ENCODE peak calls at places on chromosomes 7 and 10, in seven cellular contexts. One of them, this sample, is unnamed.

GRCh38 chr10:65891073-65891981 is 1034.5 kb upstream of the LRRTM3 start:
- DNase-seq in Panc1: no peak
- DNase-seq in HCT116: no peak
- DNase-seq in H1: no peak
- DNase-seq in HepG2: no peak
- DNase-seq in K562: no peak
- DNase-seq in GM12878: peak
- DNase-seq in this sample: no peak

GRCh38 chr10:21464134-21464533 is 61.3 kb downstream of the SKIDA1 start:
- DNase-seq in Panc1: no peak
- DNase-seq in HCT116: no peak
- DNase-seq in H1: no peak
- DNase-seq in HepG2: no peak
- DNase-seq in K562: no peak
- DNase-seq in GM12878: no peak
- DNase-seq in this sample: no peak

GRCh38 chr7:3431306-3431705 is 130.3 kb downstream of the SDK1 start:
- DNase-seq in Panc1: no peak
- DNase-seq in HCT116: no peak
- DNase-seq in H1: no peak
- DNase-seq in HepG2: no peak
- DNase-seq in K562: no peak
- DNase-seq in GM12878: no peak
- DNase-seq in this sample: no peak

GRCh38 chr10:118017850-118018249 is 28.9 kb downstream of the RAB11FIP2 start:
- DNase-seq in Panc1: no peak
- DNase-seq in HCT116: no peak
- DNase-seq in H1: no peak
- DNase-seq in HepG2: no peak
- DNase-seq in K562: no peak
- DNase-seq in GM12878: no peak
- DNase-seq in this sample: no peak

GRCh38 chr7:28272461-28272877 is 91.9 kb upstream of the JAZF1 start:
- DNase-seq in Panc1: no peak
- DNase-seq in HCT116: peak
- DNase-seq in H1: peak
- DNase-seq in HepG2: no peak
- DNase-seq in K562: peak
- DNase-seq in GM12878: no peak
- DNase-seq in this sample: peak

GRCh38 chr10:61119573-61119972 is 175.6 kb upstream of the RHOBTB1 start:
- DNase-seq in Panc1: no peak
- DNase-seq in HCT116: no peak
- DNase-seq in H1: no peak
- DNase-seq in HepG2: no peak
- DNase-seq in K562: no peak
- DNase-seq in GM12878: no peak
- DNase-seq in this sample: no peak

GRCh38 chr7:4244635-4245034 is 437.5 kb upstream of the FOXK1 start:
- DNase-seq in Panc1: no peak
- DNase-seq in HCT116: no peak
- DNase-seq in H1: no peak
- DNase-seq in HepG2: no peak
- DNase-seq in K562: no peak
- DNase-seq in GM12878: no peak
- DNase-seq in this sample: no peak

GRCh38 chr7:37440738-37441404 is 7.8 kb downstream of the ELMO1 start:
- DNase-seq in Panc1: no peak
- DNase-seq in HCT116: no peak
- DNase-seq in H1: no peak
- DNase-seq in HepG2: no peak
- DNase-seq in K562: no peak
- DNase-seq in GM12878: no peak
- DNase-seq in this sample: peak

GRCh38 chr10:18473424-18474110 is 177.8 kb downstream of the NSUN6 start:
- DNase-seq in Panc1: no peak
- DNase-seq in HCT116: no peak
- DNase-seq in H1: no peak
- DNase-seq in HepG2: no peak
- DNase-seq in K562: no peak
- DNase-seq in GM12878: no peak
- DNase-seq in this sample: no peak

GRCh38 chr7:37083311-37084096 is 359.2 kb upstream of the AOAH start:
- DNase-seq in Panc1: no peak
- DNase-seq in HCT116: no peak
- DNase-seq in H1: no peak
- DNase-seq in HepG2: no peak
- DNase-seq in K562: no peak
- DNase-seq in GM12878: no peak
- DNase-seq in this sample: no peak

GRCh38 chr10:129417164-129417563 is 49.9 kb upstream of the MGMT start:
- DNase-seq in Panc1: no peak
- DNase-seq in HCT116: no peak
- DNase-seq in H1: no peak
- DNase-seq in HepG2: peak
- DNase-seq in K562: no peak
- DNase-seq in GM12878: no peak
- DNase-seq in this sample: no peak

GRCh38 chr7:11620822-11621395 is 211.1 kb downstream of the THSD7A start:
- DNase-seq in Panc1: no peak
- DNase-seq in HCT116: no peak
- DNase-seq in H1: no peak
- DNase-seq in HepG2: no peak
- DNase-seq in K562: no peak
- DNase-seq in GM12878: no peak
- DNase-seq in this sample: no peak

GRCh38 chr10:70277396-70278030 is 6.3 kb downstream of the NPFFR1 start:
- DNase-seq in Panc1: no peak
- DNase-seq in HCT116: no peak
- DNase-seq in H1: no peak
- DNase-seq in HepG2: no peak
- DNase-seq in K562: no peak
- DNase-seq in GM12878: no peak
- DNase-seq in this sample: no peak

GRCh38 chr10:43231523-43232078 is 35.3 kb downstream of the RASGEF1A start:
- DNase-seq in Panc1: no peak
- DNase-seq in HCT116: no peak
- DNase-seq in H1: no peak
- DNase-seq in HepG2: no peak
- DNase-seq in K562: no peak
- DNase-seq in GM12878: no peak
- DNase-seq in this sample: no peak

GRCh38 chr10:84428711-84429110 is 100.3 kb downstream of the CCSER2 start:
- DNase-seq in Panc1: no peak
- DNase-seq in HCT116: no peak
- DNase-seq in H1: no peak
- DNase-seq in HepG2: no peak
- DNase-seq in K562: no peak
- DNase-seq in GM12878: no peak
- DNase-seq in this sample: no peak

GRCh38 chr10:72087969-72088878 is at the start of gene SPOCK2:
- DNase-seq in Panc1: no peak
- DNase-seq in HCT116: no peak
- DNase-seq in H1: no peak
- DNase-seq in HepG2: no peak
- DNase-seq in K562: no peak
- DNase-seq in GM12878: no peak
- DNase-seq in this sample: peak

GRCh38 chr7:138945806-138946205 is 35.4 kb downstream of the KIAA1549 start:
- DNase-seq in Panc1: no peak
- DNase-seq in HCT116: no peak
- DNase-seq in H1: no peak
- DNase-seq in HepG2: no peak
- DNase-seq in K562: no peak
- DNase-seq in GM12878: no peak
- DNase-seq in this sample: no peak

GRCh38 chr10:121595806-121596667 is 2.2 kb downstream of the FGFR2 start:
- DNase-seq in Panc1: no peak
- DNase-seq in HCT116: no peak
- DNase-seq in H1: no peak
- DNase-seq in HepG2: no peak
- DNase-seq in K562: no peak
- DNase-seq in GM12878: no peak
- DNase-seq in this sample: no peak

GRCh38 chr10:113362645-113363091 is 190.2 kb upstream of the HABP2 start:
- DNase-seq in Panc1: no peak
- DNase-seq in HCT116: no peak
- DNase-seq in H1: no peak
- DNase-seq in HepG2: no peak
- DNase-seq in K562: no peak
- DNase-seq in GM12878: no peak
- DNase-seq in this sample: no peak

GRCh38 chr7:68235937-68236336 is 1239.3 kb downstream of the TYW1 start:
- DNase-seq in Panc1: no peak
- DNase-seq in HCT116: no peak
- DNase-seq in H1: no peak
- DNase-seq in HepG2: no peak
- DNase-seq in K562: no peak
- DNase-seq in GM12878: no peak
- DNase-seq in this sample: no peak

GRCh38 chr10:69437321-69438259 is 13.7 kb upstream of the TSPAN15 start:
- DNase-seq in Panc1: no peak
- DNase-seq in HCT116: no peak
- DNase-seq in H1: no peak
- DNase-seq in HepG2: no peak
- DNase-seq in K562: no peak
- DNase-seq in GM12878: no peak
- DNase-seq in this sample: no peak

GRCh38 chr7:24290004-24290641 is 6.1 kb downstream of the NPY start:
- DNase-seq in Panc1: peak
- DNase-seq in HCT116: peak
- DNase-seq in H1: no peak
- DNase-seq in HepG2: peak
- DNase-seq in K562: peak
- DNase-seq in GM12878: peak
- DNase-seq in this sample: peak

GRCh38 chr7:125877251-125877650 is 947.6 kb upstream of the POT1 start:
- DNase-seq in Panc1: no peak
- DNase-seq in HCT116: no peak
- DNase-seq in H1: no peak
- DNase-seq in HepG2: no peak
- DNase-seq in K562: no peak
- DNase-seq in GM12878: no peak
- DNase-seq in this sample: no peak

GRCh38 chr10:118926441-118926840 is 103.1 kb upstream of the NANOS1 start:
- DNase-seq in Panc1: no peak
- DNase-seq in HCT116: no peak
- DNase-seq in H1: no peak
- DNase-seq in HepG2: no peak
- DNase-seq in K562: no peak
- DNase-seq in GM12878: no peak
- DNase-seq in this sample: no peak

GRCh38 chr10:45442251-45442650 is 68.2 kb downstream of the ALOX5 start:
- DNase-seq in Panc1: no peak
- DNase-seq in HCT116: no peak
- DNase-seq in H1: no peak
- DNase-seq in HepG2: no peak
- DNase-seq in K562: no peak
- DNase-seq in GM12878: no peak
- DNase-seq in this sample: no peak

GRCh38 chr10:24925799-24926198 is 26.6 kb downstream of the PRTFDC1 start:
- DNase-seq in Panc1: no peak
- DNase-seq in HCT116: no peak
- DNase-seq in H1: no peak
- DNase-seq in HepG2: no peak
- DNase-seq in K562: no peak
- DNase-seq in GM12878: no peak
- DNase-seq in this sample: no peak

GRCh38 chr7:103937680-103938079 is 51.8 kb downstream of the RELN start:
- DNase-seq in Panc1: no peak
- DNase-seq in HCT116: no peak
- DNase-seq in H1: no peak
- DNase-seq in HepG2: no peak
- DNase-seq in K562: no peak
- DNase-seq in GM12878: no peak
- DNase-seq in this sample: no peak
- TF ChIP-seq SIN3A in Panc1: no peak
- TF ChIP-seq SIN3A in HCT116: no peak
- TF ChIP-seq SIN3A in H1: no peak
- TF ChIP-seq SIN3A in HepG2: no peak
- TF ChIP-seq SIN3A in K562: no peak
- TF ChIP-seq SIN3A in GM12878: no peak
- TF ChIP-seq SIN3A in this sample: no peak

GRCh38 chr7:30598121-30598876 is 3.6 kb downstream of the GARS1 start:
- DNase-seq in Panc1: no peak
- DNase-seq in HCT116: no peak
- DNase-seq in H1: no peak
- DNase-seq in HepG2: no peak
- DNase-seq in K562: no peak
- DNase-seq in GM12878: no peak
- DNase-seq in this sample: no peak
- TF ChIP-seq SIN3A in Panc1: no peak
- TF ChIP-seq SIN3A in HCT116: no peak
- TF ChIP-seq SIN3A in H1: no peak
- TF ChIP-seq SIN3A in HepG2: no peak
- TF ChIP-seq SIN3A in K562: no peak
- TF ChIP-seq SIN3A in GM12878: no peak
- TF ChIP-seq SIN3A in this sample: no peak

DNA sequence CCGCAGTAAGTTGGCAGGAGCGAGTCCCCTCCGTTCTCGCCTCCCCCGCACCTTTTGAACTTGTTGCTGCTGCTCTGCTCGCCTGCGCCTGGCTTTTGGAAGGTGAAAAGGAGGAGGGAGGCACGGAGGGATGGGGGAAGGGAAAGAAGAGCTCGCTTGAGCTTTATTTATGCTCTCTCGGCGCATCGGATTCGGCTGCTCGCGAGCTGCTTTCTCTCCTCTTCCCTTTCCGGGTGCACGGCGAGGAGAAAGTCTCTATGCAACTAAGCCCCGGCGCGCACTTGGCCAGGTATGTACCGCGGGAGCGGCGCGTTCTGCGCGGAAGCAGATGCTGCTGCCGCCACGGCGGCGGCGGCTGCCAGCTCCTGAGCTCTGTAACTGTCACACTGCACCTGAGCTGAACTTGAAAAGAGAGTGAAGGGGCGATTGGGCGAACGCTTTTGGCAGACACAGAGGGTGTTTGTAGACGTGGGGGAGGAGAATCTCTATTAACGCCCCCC is 551 bp downstream of the KCND2 start:
- DNase-seq in Panc1: no peak
- DNase-seq in HCT116: no peak
- DNase-seq in H1: no peak
- DNase-seq in HepG2: peak
- DNase-seq in K562: no peak
- DNase-seq in GM12878: peak
- DNase-seq in this sample: peak
- TF ChIP-seq SIN3A in Panc1: no peak
- TF ChIP-seq SIN3A in HCT116: no peak
- TF ChIP-seq SIN3A in H1: peak
- TF ChIP-seq SIN3A in HepG2: no peak
- TF ChIP-seq SIN3A in K562: no peak
- TF ChIP-seq SIN3A in GM12878: no peak
- TF ChIP-seq SIN3A in this sample: no peak

DNA sequence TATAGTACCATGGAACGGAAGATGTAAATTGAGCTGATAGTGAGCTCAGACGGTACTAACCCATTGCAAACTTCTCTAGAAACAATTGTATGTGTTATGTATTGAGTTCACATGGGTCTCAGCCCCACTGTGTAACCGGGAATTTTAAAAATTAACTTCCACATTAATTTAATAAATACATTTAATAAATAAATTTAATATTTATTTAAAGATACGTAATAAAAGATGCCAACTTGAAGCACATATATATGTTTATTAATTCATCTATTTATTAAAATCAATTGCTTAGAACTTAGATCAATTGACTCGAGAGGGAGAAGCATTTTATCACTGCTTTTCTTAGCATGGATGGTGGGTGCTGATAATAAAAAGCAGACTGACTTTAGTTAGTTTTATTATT is 170.1 kb upstream of the NPVF start:
- DNase-seq in Panc1: no peak
- DNase-seq in HCT116: no peak
- DNase-seq in H1: no peak
- DNase-seq in HepG2: no peak
- DNase-seq in K562: no peak
- DNase-seq in GM12878: no peak
- DNase-seq in this sample: no peak
- TF ChIP-seq SIN3A in Panc1: no peak
- TF ChIP-seq SIN3A in HCT116: no peak
- TF ChIP-seq SIN3A in H1: no peak
- TF ChIP-seq SIN3A in HepG2: no peak
- TF ChIP-seq SIN3A in K562: no peak
- TF ChIP-seq SIN3A in GM12878: no peak
- TF ChIP-seq SIN3A in this sample: no peak

This sample was measured in SK-N-SH.